ENCODE peak calls at places on chromosome 14, in eight cellular contexts. One of them, this sample, is unnamed.

GRCh38 chr14:64293976-64294671 is at the start of gene ESR2:
- DNase-seq in fibroblast of the conjunctiva: no peak
- DNase-seq in anterior cingulate cortex: no peak
- DNase-seq in GM23338: peak; percentile 51
- DNase-seq in stimulated activated CD4-positive, alpha-beta T cell treated with anti-CD3 and anti-CD28 coated beads, TNF-alpha, amount 100 ng/mL, for 4 hours: no peak
- DNase-seq in HCEC 1CT: peak; percentile 27
- DNase-seq in KBM-7: peak; percentile 9
- DNase-seq in T-helper 9 cell: peak; percentile 11
- DNase-seq in this sample: peak; percentile 89

GRCh38 chr14:85459361-85459760 is 70.6 kb upstream of the FLRT2 start:
- DNase-seq in fibroblast of the conjunctiva: no peak
- DNase-seq in anterior cingulate cortex: no peak
- DNase-seq in KBM-7: no peak
- DNase-seq in GM23338: no peak
- DNase-seq in HCEC 1CT: no peak
- DNase-seq in stimulated activated CD4-positive, alpha-beta T cell treated with anti-CD3 and anti-CD28 coated beads, TNF-alpha, amount 100 ng/mL, for 4 hours: no peak
- DNase-seq in T-helper 9 cell: no peak
- DNase-seq in this sample: no peak

GRCh38 chr14:72237722-72238666 is 305.8 kb downstream of the RGS6 start:
- DNase-seq in KBM-7: no peak
- DNase-seq in HCEC 1CT: no peak
- DNase-seq in fibroblast of the conjunctiva: no peak
- DNase-seq in T-helper 9 cell: no peak
- DNase-seq in anterior cingulate cortex: no peak
- DNase-seq in GM23338: no peak
- DNase-seq in stimulated activated CD4-positive, alpha-beta T cell treated with anti-CD3 and anti-CD28 coated beads, TNF-alpha, amount 100 ng/mL, for 4 hours: no peak
- DNase-seq in this sample: no peak

GRCh38 chr14:94665121-94665520 is 52.9 kb downstream of the SERPINA3 start:
- DNase-seq in KBM-7: no peak
- DNase-seq in stimulated activated CD4-positive, alpha-beta T cell treated with anti-CD3 and anti-CD28 coated beads, TNF-alpha, amount 100 ng/mL, for 4 hours: no peak
- DNase-seq in GM23338: no peak
- DNase-seq in anterior cingulate cortex: no peak
- DNase-seq in fibroblast of the conjunctiva: peak; percentile 62
- DNase-seq in HCEC 1CT: peak; percentile 35
- DNase-seq in T-helper 9 cell: no peak
- DNase-seq in this sample: no peak

GRCh38 chr14:63134801-63135200 is 69.4 kb upstream of the RHOJ start:
- DNase-seq in HCEC 1CT: peak; percentile 54
- DNase-seq in KBM-7: no peak
- DNase-seq in anterior cingulate cortex: no peak
- DNase-seq in stimulated activated CD4-positive, alpha-beta T cell treated with anti-CD3 and anti-CD28 coated beads, TNF-alpha, amount 100 ng/mL, for 4 hours: no peak
- DNase-seq in fibroblast of the conjunctiva: no peak
- DNase-seq in T-helper 9 cell: no peak
- DNase-seq in GM23338: peak; percentile 48
- DNase-seq in this sample: peak; percentile 13

GRCh38 chr14:101196795-101197590 is 293.5 kb upstream of the RTL1 start:
- DNase-seq in KBM-7: no peak
- DNase-seq in T-helper 9 cell: no peak
- DNase-seq in stimulated activated CD4-positive, alpha-beta T cell treated with anti-CD3 and anti-CD28 coated beads, TNF-alpha, amount 100 ng/mL, for 4 hours: no peak
- DNase-seq in HCEC 1CT: no peak
- DNase-seq in fibroblast of the conjunctiva: no peak
- DNase-seq in GM23338: peak; percentile 60
- DNase-seq in anterior cingulate cortex: no peak
- DNase-seq in this sample: no peak

GRCh38 chr14:95394981-95395737 is 75.5 kb upstream of the CLMN start:
- DNase-seq in fibroblast of the conjunctiva: no peak
- DNase-seq in anterior cingulate cortex: no peak
- DNase-seq in HCEC 1CT: peak; percentile 9
- DNase-seq in stimulated activated CD4-positive, alpha-beta T cell treated with anti-CD3 and anti-CD28 coated beads, TNF-alpha, amount 100 ng/mL, for 4 hours: no peak
- DNase-seq in KBM-7: no peak
- DNase-seq in GM23338: no peak
- DNase-seq in T-helper 9 cell: no peak
- DNase-seq in this sample: no peak

GRCh38 chr14:95184413-95184790 is 27.1 kb upstream of the DICER1 start:
- DNase-seq in GM23338: no peak
- DNase-seq in HCEC 1CT: no peak
- DNase-seq in fibroblast of the conjunctiva: no peak
- DNase-seq in anterior cingulate cortex: no peak
- DNase-seq in KBM-7: no peak
- DNase-seq in T-helper 9 cell: no peak
- DNase-seq in stimulated activated CD4-positive, alpha-beta T cell treated with anti-CD3 and anti-CD28 coated beads, TNF-alpha, amount 100 ng/mL, for 4 hours: no peak
- DNase-seq in this sample: no peak

GRCh38 chr14:79705126-79705894 is 506.0 kb downstream of the DIO2 start:
- DNase-seq in anterior cingulate cortex: no peak
- DNase-seq in fibroblast of the conjunctiva: no peak
- DNase-seq in stimulated activated CD4-positive, alpha-beta T cell treated with anti-CD3 and anti-CD28 coated beads, TNF-alpha, amount 100 ng/mL, for 4 hours: no peak
- DNase-seq in GM23338: no peak
- DNase-seq in KBM-7: no peak
- DNase-seq in HCEC 1CT: no peak
- DNase-seq in T-helper 9 cell: no peak
- DNase-seq in this sample: no peak

GRCh38 chr14:95662376-95663186 is 23.6 kb upstream of the TCL1B start:
- DNase-seq in stimulated activated CD4-positive, alpha-beta T cell treated with anti-CD3 and anti-CD28 coated beads, TNF-alpha, amount 100 ng/mL, for 4 hours: no peak
- DNase-seq in T-helper 9 cell: no peak
- DNase-seq in fibroblast of the conjunctiva: no peak
- DNase-seq in anterior cingulate cortex: no peak
- DNase-seq in GM23338: no peak
- DNase-seq in KBM-7: no peak
- DNase-seq in HCEC 1CT: no peak
- DNase-seq in this sample: peak; percentile 15

GRCh38 chr14:64718762-64719161 is 14.5 kb downstream of the PLEKHG3 start:
- DNase-seq in stimulated activated CD4-positive, alpha-beta T cell treated with anti-CD3 and anti-CD28 coated beads, TNF-alpha, amount 100 ng/mL, for 4 hours: no peak
- DNase-seq in HCEC 1CT: no peak
- DNase-seq in KBM-7: no peak
- DNase-seq in anterior cingulate cortex: no peak
- DNase-seq in fibroblast of the conjunctiva: no peak
- DNase-seq in GM23338: no peak
- DNase-seq in T-helper 9 cell: no peak
- DNase-seq in this sample: no peak

GRCh38 chr14:23445773-23446172 is 10.3 kb upstream of the MYH7 start:
- DNase-seq in KBM-7: no peak
- DNase-seq in fibroblast of the conjunctiva: no peak
- DNase-seq in stimulated activated CD4-positive, alpha-beta T cell treated with anti-CD3 and anti-CD28 coated beads, TNF-alpha, amount 100 ng/mL, for 4 hours: no peak
- DNase-seq in anterior cingulate cortex: no peak
- DNase-seq in HCEC 1CT: no peak
- DNase-seq in GM23338: no peak
- DNase-seq in T-helper 9 cell: no peak
- DNase-seq in this sample: no peak

GRCh38 chr14:101408077-101408831 is 153.0 kb upstream of the DIO3 start:
- DNase-seq in fibroblast of the conjunctiva: peak; percentile 30
- DNase-seq in anterior cingulate cortex: no peak
- DNase-seq in HCEC 1CT: no peak
- DNase-seq in stimulated activated CD4-positive, alpha-beta T cell treated with anti-CD3 and anti-CD28 coated beads, TNF-alpha, amount 100 ng/mL, for 4 hours: no peak
- DNase-seq in KBM-7: no peak
- DNase-seq in T-helper 9 cell: no peak
- DNase-seq in GM23338: no peak
- DNase-seq in this sample: no peak

GRCh38 chr14:64730681-64731080 is 26.5 kb downstream of the PLEKHG3 start:
- DNase-seq in KBM-7: no peak
- DNase-seq in anterior cingulate cortex: no peak
- DNase-seq in HCEC 1CT: no peak
- DNase-seq in fibroblast of the conjunctiva: no peak
- DNase-seq in stimulated activated CD4-positive, alpha-beta T cell treated with anti-CD3 and anti-CD28 coated beads, TNF-alpha, amount 100 ng/mL, for 4 hours: no peak
- DNase-seq in GM23338: no peak
- DNase-seq in T-helper 9 cell: no peak
- DNase-seq in this sample: no peak

GRCh38 chr14:101556566-101557320 is 4.6 kb upstream of the DIO3 start:
- DNase-seq in GM23338: no peak
- DNase-seq in T-helper 9 cell: no peak
- DNase-seq in anterior cingulate cortex: no peak
- DNase-seq in HCEC 1CT: no peak
- DNase-seq in stimulated activated CD4-positive, alpha-beta T cell treated with anti-CD3 and anti-CD28 coated beads, TNF-alpha, amount 100 ng/mL, for 4 hours: no peak
- DNase-seq in fibroblast of the conjunctiva: no peak
- DNase-seq in KBM-7: no peak
- DNase-seq in this sample: no peak

GRCh38 chr14:99531221-99532096 is 50.2 kb downstream of the CCNK start:
- DNase-seq in KBM-7: no peak
- DNase-seq in GM23338: peak; percentile 53
- DNase-seq in anterior cingulate cortex: no peak
- DNase-seq in fibroblast of the conjunctiva: no peak
- DNase-seq in stimulated activated CD4-positive, alpha-beta T cell treated with anti-CD3 and anti-CD28 coated beads, TNF-alpha, amount 100 ng/mL, for 4 hours: no peak
- DNase-seq in HCEC 1CT: peak; percentile 22
- DNase-seq in T-helper 9 cell: no peak
- DNase-seq in this sample: no peak

GRCh38 chr14:34350903-34351302 is 111.1 kb downstream of the SPTSSA start:
- DNase-seq in KBM-7: peak; percentile 48
- DNase-seq in HCEC 1CT: no peak
- DNase-seq in anterior cingulate cortex: no peak
- DNase-seq in GM23338: no peak
- DNase-seq in T-helper 9 cell: no peak
- DNase-seq in fibroblast of the conjunctiva: no peak
- DNase-seq in stimulated activated CD4-positive, alpha-beta T cell treated with anti-CD3 and anti-CD28 coated beads, TNF-alpha, amount 100 ng/mL, for 4 hours: no peak
- DNase-seq in this sample: no peak

GRCh38 chr14:90487031-90487430 is 90.2 kb downstream of the CALM1 start:
- DNase-seq in anterior cingulate cortex: no peak
- DNase-seq in T-helper 9 cell: no peak
- DNase-seq in stimulated activated CD4-positive, alpha-beta T cell treated with anti-CD3 and anti-CD28 coated beads, TNF-alpha, amount 100 ng/mL, for 4 hours: no peak
- DNase-seq in KBM-7: peak; percentile 38
- DNase-seq in HCEC 1CT: peak; percentile 13
- DNase-seq in GM23338: peak; percentile 32
- DNase-seq in fibroblast of the conjunctiva: no peak
- DNase-seq in this sample: no peak

GRCh38 chr14:40119321-40119720 is 687.1 kb upstream of the FBXO33 start:
- DNase-seq in HCEC 1CT: no peak
- DNase-seq in stimulated activated CD4-positive, alpha-beta T cell treated with anti-CD3 and anti-CD28 coated beads, TNF-alpha, amount 100 ng/mL, for 4 hours: no peak
- DNase-seq in anterior cingulate cortex: no peak
- DNase-seq in KBM-7: no peak
- DNase-seq in T-helper 9 cell: no peak
- DNase-seq in fibroblast of the conjunctiva: no peak
- DNase-seq in GM23338: no peak
- DNase-seq in this sample: no peak

GRCh38 chr14:97331526-97331925 is 534.3 kb downstream of the VRK1 start:
- DNase-seq in GM23338: no peak
- DNase-seq in KBM-7: no peak
- DNase-seq in stimulated activated CD4-positive, alpha-beta T cell treated with anti-CD3 and anti-CD28 coated beads, TNF-alpha, amount 100 ng/mL, for 4 hours: no peak
- DNase-seq in HCEC 1CT: no peak
- DNase-seq in fibroblast of the conjunctiva: no peak
- DNase-seq in T-helper 9 cell: no peak
- DNase-seq in anterior cingulate cortex: no peak
- DNase-seq in this sample: no peak

GRCh38 chr14:57087841-57088240 is 180.9 kb downstream of the EXOC5 start:
- DNase-seq in GM23338: no peak
- DNase-seq in fibroblast of the conjunctiva: no peak
- DNase-seq in KBM-7: no peak
- DNase-seq in T-helper 9 cell: no peak
- DNase-seq in stimulated activated CD4-positive, alpha-beta T cell treated with anti-CD3 and anti-CD28 coated beads, TNF-alpha, amount 100 ng/mL, for 4 hours: no peak
- DNase-seq in HCEC 1CT: no peak
- DNase-seq in anterior cingulate cortex: no peak
- DNase-seq in this sample: no peak

GRCh38 chr14:86055512-86055911 is 525.6 kb downstream of the FLRT2 start:
- DNase-seq in GM23338: peak; percentile 35
- DNase-seq in stimulated activated CD4-positive, alpha-beta T cell treated with anti-CD3 and anti-CD28 coated beads, TNF-alpha, amount 100 ng/mL, for 4 hours: no peak
- DNase-seq in T-helper 9 cell: no peak
- DNase-seq in anterior cingulate cortex: no peak
- DNase-seq in HCEC 1CT: peak; percentile 4
- DNase-seq in fibroblast of the conjunctiva: peak; percentile 10
- DNase-seq in KBM-7: peak; percentile 11
- DNase-seq in this sample: peak; percentile 39

GRCh38 chr14:46887144-46887543 is 235.6 kb upstream of the RPL10L start:
- DNase-seq in KBM-7: no peak
- DNase-seq in fibroblast of the conjunctiva: no peak
- DNase-seq in anterior cingulate cortex: no peak
- DNase-seq in GM23338: no peak
- DNase-seq in T-helper 9 cell: no peak
- DNase-seq in stimulated activated CD4-positive, alpha-beta T cell treated with anti-CD3 and anti-CD28 coated beads, TNF-alpha, amount 100 ng/mL, for 4 hours: no peak
- DNase-seq in HCEC 1CT: no peak
- DNase-seq in this sample: no peak

GRCh38 chr14:71716371-71716770 is 215.9 kb upstream of the RGS6 start:
- DNase-seq in T-helper 9 cell: no peak
- DNase-seq in fibroblast of the conjunctiva: no peak
- DNase-seq in stimulated activated CD4-positive, alpha-beta T cell treated with anti-CD3 and anti-CD28 coated beads, TNF-alpha, amount 100 ng/mL, for 4 hours: no peak
- DNase-seq in KBM-7: no peak
- DNase-seq in HCEC 1CT: no peak
- DNase-seq in anterior cingulate cortex: no peak
- DNase-seq in GM23338: no peak
- DNase-seq in this sample: no peak